ENCODE peak calls at places on chromosomes 3 and 15, in five cellular contexts. B is transverse colon, J is SK-N-SH, F is spleen, C is breast epithelium. E is an unnamed sample.

GRCh38 chr3:29759443-29760033 is 478.7 kb downstream of the RBMS3 start:
- DNase-seq in B (no peak), J (peak), F (no peak), C (no peak), E (no peak)

GRCh38 chr15:99451484-99451883 is 114.3 kb upstream of the MEF2A start:
- DNase-seq in B (no peak), J (no peak), F (no peak), C (no peak), E (peak)

GRCh38 chr3:177468331-177468730 is 271.0 kb upstream of the TBL1XR1 start:
- DNase-seq in B (no peak), J (no peak), F (no peak), C (no peak), E (no peak)

GRCh38 chr15:52252781-52253180 is 42.8 kb downstream of the MYO5C start:
- DNase-seq in B (no peak), J (no peak), F (no peak), C (no peak), E (no peak)

GRCh38 chr3:197753263-197753662 is 3.6 kb downstream of the FYTTD1 start:
- DNase-seq in B (no peak), J (peak), F (no peak), C (no peak), E (no peak)

GRCh38 chr3:146865175-146865755 is 260.1 kb upstream of the PLSCR5 start:
- DNase-seq in B (no peak), J (no peak), F (no peak), C (no peak), E (no peak)

GRCh38 chr3:45981321-45982038 is 14.1 kb downstream of the FYCO1 start:
- DNase-seq in B (no peak), J (no peak), F (no peak), C (no peak), E (no peak)

GRCh38 chr3:176739169-176739568 is 458.1 kb downstream of the TBL1XR1 start:
- DNase-seq in B (no peak), J (no peak), F (no peak), C (no peak), E (no peak)

GRCh38 chr3:19757773-19758172 is 176.2 kb downstream of the EFHB start:
- DNase-seq in B (no peak), J (no peak), F (no peak), C (no peak), E (no peak)

GRCh38 chr15:46502668-46503067 is 867.8 kb downstream of the SQOR start:
- DNase-seq in B (no peak), J (no peak), F (no peak), C (no peak), E (no peak)

GRCh38 chr3:138696661-138697370 is 88.2 kb downstream of the FAIM start:
- DNase-seq in B (no peak), J (no peak), F (no peak), C (no peak), E (no peak)

GRCh38 chr15:65077981-65078352 is 1.4 kb downstream of the KBTBD13 start:
- DNase-seq in B (peak), J (peak), F (peak), C (peak), E (peak)

GRCh38 chr3:2098398-2099027 is at the start of gene CNTN4:
- DNase-seq in B (peak), J (peak), F (no peak), C (peak), E (peak)

GRCh38 chr15:70420421-70421196 is 322.9 kb upstream of the TLE3 start:
- DNase-seq in B (no peak), J (peak), F (no peak), C (no peak), E (no peak)

GRCh38 chr3:189308594-189308993 is 136.8 kb downstream of the TPRG1 start:
- DNase-seq in B (no peak), J (no peak), F (no peak), C (no peak), E (no peak)

GRCh38 chr3:144497452-144497851 is 525.8 kb downstream of the DIPK2A start:
- DNase-seq in B (no peak), J (no peak), F (no peak), C (no peak), E (no peak)

GRCh38 chr15:71798641-71799040 is 11.7 kb upstream of the NR2E3 start:
- DNase-seq in B (no peak), J (no peak), F (no peak), C (no peak), E (no peak)

GRCh38 chr3:9396301-9396631 is 1.1 kb upstream of the SETD5 start:
- DNase-seq in B (peak), J (no peak), F (no peak), C (peak), E (peak)

GRCh38 chr3:9395570-9396300 is 1.7 kb upstream of the SETD5 start:
- DNase-seq in B (no peak), J (no peak), F (no peak), C (no peak), E (no peak)

GRCh38 chr3:9397911-9398714 is 698 bp downstream of the SETD5 start:
- DNase-seq in B (peak), J (peak), F (peak), C (peak), E (peak)

GRCh38 chr3:9397331-9397910 is at the start of gene SETD5:
- DNase-seq in B (peak), J (peak), F (peak), C (peak), E (peak)

DNA sequence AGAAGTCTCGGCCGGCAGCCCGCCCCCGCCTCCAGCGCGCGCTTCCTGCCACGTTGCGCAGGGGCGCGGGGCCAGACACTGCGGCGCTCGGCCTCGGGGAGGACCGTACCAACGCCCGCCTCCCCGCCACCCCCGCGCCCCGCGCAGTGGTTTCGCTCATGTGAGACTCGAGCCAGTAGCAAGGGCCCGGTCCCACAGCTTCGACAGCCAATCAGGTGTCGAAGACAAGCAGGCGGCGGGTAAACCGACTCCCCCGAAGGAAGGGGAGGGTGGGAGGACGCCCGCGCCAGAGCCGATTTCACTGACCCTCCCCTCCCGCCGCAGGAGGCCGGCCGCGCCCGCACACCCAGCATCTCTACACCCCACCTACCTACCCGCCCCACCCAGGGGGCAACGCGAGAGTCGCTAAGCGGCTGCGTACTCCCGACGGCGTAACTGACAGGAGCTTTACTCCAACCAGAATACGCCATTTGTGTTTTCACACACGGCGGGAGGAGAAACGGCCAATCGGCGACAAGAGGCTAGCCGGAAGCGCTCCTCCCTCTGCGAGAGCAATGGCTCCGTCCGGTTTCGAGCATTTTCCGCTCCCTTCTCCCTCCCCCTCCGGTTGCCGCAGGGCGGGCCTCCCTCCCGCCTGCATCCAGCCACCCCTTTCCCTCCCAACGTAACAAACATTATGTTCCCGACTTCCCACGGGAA is 634 bp upstream of the SETD5 start:
- DNase-seq in B (peak), J (peak), F (peak), C (peak), E (peak)
- TF ChIP-seq POLR2AphosphoS5 in B (peak), J (no peak), F (peak), C (peak), E (peak)

GRCh38 chr3:61251174-61251972 is at the start of gene FHIT:
- DNase-seq in B (peak), J (peak), F (peak), C (peak), E (peak)
- TF ChIP-seq POLR2AphosphoS5 in B (peak), J (peak), F (peak), C (peak), E (peak)

DNA sequence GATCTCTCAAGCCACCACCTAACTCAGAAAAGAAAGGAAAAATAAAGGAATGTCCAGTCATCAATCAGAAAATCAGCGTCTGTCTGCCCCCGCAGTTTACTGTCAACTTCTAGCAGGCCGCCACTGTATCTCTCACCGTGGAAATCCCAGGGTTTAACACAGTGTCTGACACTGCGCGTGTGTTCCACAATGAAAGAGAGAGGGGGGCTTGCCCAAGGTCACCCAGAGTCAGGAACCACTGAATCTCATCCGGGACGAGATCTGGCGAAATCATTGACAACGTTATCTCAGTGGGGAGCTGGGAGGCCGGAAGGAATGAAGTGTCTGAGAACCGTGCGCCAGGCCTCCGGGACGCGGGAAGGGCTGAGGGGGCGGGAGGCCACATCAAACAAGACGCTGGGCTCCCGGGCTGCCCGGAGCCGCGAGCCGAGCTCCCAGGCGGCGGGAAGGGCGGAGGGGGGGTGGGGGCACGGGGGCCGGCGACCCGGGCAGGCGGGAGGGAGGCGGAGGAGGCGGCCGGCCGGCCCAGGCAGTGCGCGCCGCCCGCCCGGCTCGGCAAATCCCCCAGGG is 2.2 kb upstream of the HES1 start:
- DNase-seq in B (peak), J (no peak), F (no peak), C (peak), E (peak)
- TF ChIP-seq POLR2AphosphoS5 in B (no peak), J (no peak), F (no peak), C (peak), E (peak)

GRCh38 chr3:49469876-49470713 is at the start of gene DAG1:
- DNase-seq in B (peak), J (peak), F (peak), C (peak), E (peak)
- TF ChIP-seq POLR2AphosphoS5 in B (peak), J (peak), F (peak), C (peak), E (peak)

DNA sequence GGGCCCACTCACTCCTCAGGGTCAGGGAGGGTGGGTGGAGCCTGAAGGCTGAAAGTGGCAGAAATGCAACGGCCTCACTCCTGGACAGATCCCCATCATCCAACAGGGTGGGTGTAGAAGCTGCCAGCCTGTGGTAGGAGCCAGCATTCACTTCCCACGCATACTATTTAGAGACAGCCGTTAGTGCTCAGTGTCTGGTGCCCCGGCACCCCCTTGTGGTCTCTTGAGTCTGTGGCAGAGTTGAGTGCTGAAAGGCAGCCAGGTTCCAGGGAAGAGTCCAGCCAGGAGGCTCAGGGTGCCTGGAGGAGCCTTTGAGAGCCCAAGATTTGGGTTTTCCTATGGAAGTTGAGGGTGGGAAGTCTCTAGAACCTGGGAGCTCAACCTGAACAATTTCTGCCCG is 2.1 kb upstream of the GNAT1 start:
- DNase-seq in B (peak), J (peak), F (no peak), C (peak), E (peak)
- TF ChIP-seq POLR2AphosphoS5 in B (no peak), J (no peak), F (peak), C (no peak), E (peak)

GRCh38 chr15:58483316-58483715 is 51.5 kb downstream of the LIPC start:
- DNase-seq in B (no peak), J (no peak), F (no peak), C (no peak), E (no peak)

GRCh38 chr15:58486062-58486461 is 54.3 kb downstream of the LIPC start:
- DNase-seq in B (no peak), J (no peak), F (no peak), C (no peak), E (no peak)

GRCh38 chr15:58486564-58486963 is 54.8 kb downstream of the LIPC start:
- DNase-seq in B (no peak), J (no peak), F (no peak), C (no peak), E (no peak)

GRCh38 chr15:58487041-58487723 is 55.4 kb downstream of the LIPC start:
- DNase-seq in B (no peak), J (no peak), F (no peak), C (no peak), E (no peak)

GRCh38 chr15:58484794-58485600 is 53.2 kb downstream of the LIPC start:
- DNase-seq in B (peak), J (no peak), F (no peak), C (no peak), E (no peak)
- TF ChIP-seq POLR2AphosphoS5 in B (no peak), J (no peak), F (no peak), C (no peak), E (no peak)

DNA sequence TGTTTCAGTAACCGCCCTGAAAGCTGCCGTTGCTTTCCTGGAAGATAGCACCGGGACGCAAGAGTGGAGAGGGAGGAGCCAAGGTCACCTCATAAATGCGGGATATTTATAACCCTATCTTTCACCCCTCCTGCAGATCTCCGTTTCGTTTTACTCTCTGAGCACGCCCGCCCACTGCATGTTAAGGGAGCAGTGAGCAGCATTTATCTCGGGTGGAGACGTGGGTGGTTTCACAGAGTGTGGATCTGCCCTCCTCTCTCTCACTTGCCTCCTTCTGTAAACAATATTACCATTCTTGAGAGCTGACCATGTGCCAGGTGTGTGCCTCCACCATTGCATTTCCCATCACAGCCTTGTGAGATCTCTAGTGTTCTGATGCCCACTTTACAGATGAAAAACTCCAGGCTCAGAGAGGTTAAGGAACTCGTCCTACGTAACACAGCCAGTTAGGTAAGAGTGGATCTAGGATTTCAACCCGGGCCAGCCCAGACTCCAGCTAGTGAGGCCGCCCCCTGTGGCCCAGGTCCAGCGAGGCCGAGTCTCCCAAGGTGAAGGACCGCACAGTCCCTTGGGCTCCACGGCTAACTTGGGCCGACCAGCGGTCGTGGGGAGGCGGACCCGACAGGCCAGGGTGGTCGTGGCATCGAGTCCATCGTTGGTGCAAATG is 16.9 kb upstream of the SEMA4B start:
- DNase-seq in B (peak), J (no peak), F (peak), C (peak), E (peak)
- TF ChIP-seq POLR2AphosphoS5 in B (peak), J (peak), F (no peak), C (peak), E (peak)

DNA sequence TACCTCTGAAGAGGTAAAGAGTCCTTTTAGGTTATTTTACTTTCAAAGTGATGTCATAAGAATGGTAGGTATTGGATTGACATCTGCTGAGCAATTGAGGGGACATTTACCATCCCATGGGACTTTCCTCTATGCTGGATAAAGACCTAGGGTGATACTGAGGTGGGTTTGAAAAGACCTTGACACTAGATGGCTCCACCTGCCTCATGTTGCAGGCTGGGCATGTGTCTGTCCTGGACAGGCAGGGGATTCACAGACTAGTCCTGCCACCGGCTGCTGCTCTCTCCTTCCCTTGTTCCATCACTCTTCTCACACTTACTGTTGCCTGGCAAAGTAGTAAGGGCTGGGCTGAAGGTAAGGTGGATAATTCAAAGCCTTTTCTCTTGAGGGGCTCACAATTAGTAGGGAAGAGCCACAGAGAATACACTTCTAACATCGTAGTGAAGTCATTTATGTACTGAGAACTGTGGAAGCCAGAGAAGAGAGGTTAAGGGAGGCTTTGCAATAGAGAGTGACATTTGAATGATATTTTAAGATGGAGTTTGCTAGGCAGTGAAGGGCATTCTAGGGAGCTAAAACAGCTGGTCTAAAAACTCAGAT is 27.7 kb downstream of the TRAK1 start:
- DNase-seq in B (peak), J (peak), F (no peak), C (no peak), E (no peak)
- TF ChIP-seq POLR2AphosphoS5 in B (no peak), J (no peak), F (no peak), C (no peak), E (no peak)

GRCh38 chr15:78563092-78563491 is 2.2 kb upstream of the CHRNA5 start:
- DNase-seq in B (no peak), J (no peak), F (no peak), C (no peak), E (no peak)

GRCh38 chr15:78564743-78565096 is 600 bp upstream of the CHRNA5 start:
- DNase-seq in B (no peak), J (no peak), F (no peak), C (no peak), E (no peak)

GRCh38 chr15:78567541-78567940 is 2.2 kb downstream of the CHRNA5 start:
- DNase-seq in B (no peak), J (no peak), F (no peak), C (no peak), E (no peak)

GRCh38 chr15:78565097-78565950 is at the start of gene CHRNA5:
- DNase-seq in B (peak), J (peak), F (peak), C (peak), E (peak)

DNA sequence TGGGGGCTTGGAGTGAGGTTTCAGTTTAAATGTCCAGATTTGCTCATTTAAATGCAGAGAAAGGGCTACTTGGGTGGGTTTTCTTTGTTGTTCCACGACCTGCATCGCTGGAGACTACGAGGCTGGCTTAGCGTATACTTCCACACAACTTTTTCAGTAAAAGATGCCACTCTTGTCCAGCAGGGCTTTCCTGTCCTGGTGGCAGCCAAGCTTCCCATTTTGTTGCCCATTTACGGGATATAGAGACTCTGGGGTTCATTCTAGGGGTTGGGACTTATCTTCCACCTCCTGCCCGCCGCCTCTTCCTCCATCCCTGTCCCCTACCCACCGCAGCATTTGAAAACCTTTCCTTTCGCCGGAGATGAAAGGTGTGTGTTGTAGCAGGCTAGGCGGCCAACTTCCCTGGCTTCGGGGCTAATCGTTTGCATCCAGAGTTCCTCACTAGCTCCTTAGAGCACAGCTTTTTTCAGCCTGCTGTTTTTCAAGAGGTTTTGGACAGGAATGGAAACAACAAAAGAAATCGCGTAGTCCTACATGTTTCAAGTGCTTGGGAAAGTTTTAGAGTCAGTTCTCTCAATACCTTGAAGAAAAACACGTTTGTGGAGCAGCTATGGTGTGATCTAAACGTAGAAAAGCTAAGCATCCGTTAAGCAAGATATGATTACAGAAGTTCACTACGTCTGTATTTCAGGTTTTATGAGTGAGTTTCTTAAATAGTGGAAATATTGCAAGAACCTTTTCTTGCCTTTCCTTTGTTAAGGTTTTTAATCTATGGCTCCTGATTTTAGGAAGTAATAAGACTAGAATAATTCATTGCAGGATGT is 843 bp downstream of the CHRNA5 start:
- DNase-seq in B (peak), J (peak), F (no peak), C (no peak), E (no peak)
- TF ChIP-seq POLR2AphosphoS5 in B (no peak), J (no peak), F (no peak), C (no peak), E (no peak)

GRCh38 chr15:98002874-98003273 is 42.4 kb downstream of the ARRDC4 start:
- DNase-seq in B (no peak), J (no peak), F (no peak), C (no peak), E (no peak)
- TF ChIP-seq POLR2AphosphoS5 in B (no peak), J (no peak), F (no peak), C (no peak), E (no peak)